ENCODE peak calls at places on chromosomes 13 and 19, in six cellular contexts. R is BE2C, A is left lung, K is transverse colon, H is heart left ventricle, D is left ventricle myocardium inferior. Q is an unnamed sample.

GRCh38 chr19:29858000-29858596 is 46.3 kb downstream of the CCNE1 start:
- DNase-seq in R (peak), A (no peak), K (peak), H (no peak), D (no peak), Q (no peak)

GRCh38 chr13:40189885-40190655 is 476.4 kb downstream of the FOXO1 start:
- DNase-seq in R (no peak), A (no peak), K (no peak), H (no peak), D (no peak), Q (no peak)

GRCh38 chr13:100365678-100366077 is 222.9 kb downstream of the GGACT start:
- DNase-seq in R (no peak), A (no peak), K (no peak), H (no peak), D (no peak), Q (no peak)

GRCh38 chr19:9709305-9709704 is 34.4 kb upstream of the ZNF562 start:
- DNase-seq in R (no peak), A (no peak), K (peak), H (no peak), D (no peak), Q (no peak)

GRCh38 chr19:40257096-40257517 is 28.0 kb downstream of the AKT2 start:
- DNase-seq in R (no peak), A (peak), K (no peak), H (no peak), D (peak), Q (no peak)

GRCh38 chr19:16266586-16266942 is 58.1 kb upstream of the KLF2 start:
- DNase-seq in R (no peak), A (no peak), K (no peak), H (no peak), D (no peak), Q (no peak)

GRCh38 chr19:53959176-53959757 is 3.5 kb upstream of the CACNG8 start:
- DNase-seq in R (no peak), A (no peak), K (no peak), H (no peak), D (no peak), Q (no peak)

GRCh38 chr13:78875792-78876580 is 217.0 kb upstream of the OBI1 start:
- DNase-seq in R (no peak), A (peak), K (no peak), H (no peak), D (no peak), Q (no peak)

GRCh38 chr13:44575741-44576395 is at the start of gene TSC22D1:
- DNase-seq in R (peak), A (peak), K (peak), H (peak), D (peak), Q (no peak)

DNA sequence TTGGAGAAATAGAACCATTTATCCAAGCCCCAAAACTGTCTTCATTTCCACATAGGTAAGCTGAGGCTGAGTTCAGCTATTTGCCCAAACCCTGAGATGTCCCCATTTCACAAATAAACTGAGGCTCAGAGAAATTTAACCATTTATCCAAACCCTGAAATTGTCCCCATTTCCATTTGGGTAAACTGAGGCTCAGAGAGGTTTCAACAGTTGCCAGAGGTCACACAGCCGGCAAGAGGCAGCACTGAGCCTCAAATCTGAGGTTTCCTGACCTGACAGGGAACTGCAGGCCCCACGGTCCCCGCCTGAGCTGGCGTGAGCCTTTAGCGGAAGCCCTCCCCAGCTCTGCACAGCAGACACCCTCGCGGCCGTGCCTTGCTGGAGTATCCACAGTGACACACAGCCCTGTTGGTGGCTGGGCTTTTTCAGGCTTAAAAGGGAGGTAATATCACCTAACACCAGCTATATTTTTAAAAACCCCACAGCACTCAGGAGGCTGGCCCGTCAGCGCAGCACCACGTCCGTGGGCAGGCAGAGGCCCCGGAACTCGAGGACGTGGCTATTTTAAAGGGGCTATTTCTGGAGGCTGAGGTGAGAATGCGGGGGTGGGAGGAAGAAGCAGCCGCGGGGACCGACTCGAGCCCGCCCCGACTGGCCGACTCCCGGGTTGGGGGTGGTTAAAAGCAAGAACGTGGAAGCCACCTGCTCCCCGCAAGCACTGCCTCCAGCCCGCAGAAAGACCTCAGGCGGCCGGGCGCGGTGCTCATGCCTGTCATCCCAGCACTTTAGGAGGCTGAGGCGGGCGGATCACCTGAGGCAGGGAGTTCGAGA is 18.5 kb downstream of the PTPRS start:
- DNase-seq in R (peak), A (peak), K (peak), H (peak), D (no peak), Q (no peak)
- H3K4me3 ChIP-seq in R (no peak), A (no peak), K (no peak), H (no peak), D (peak), Q (no peak)

DNA sequence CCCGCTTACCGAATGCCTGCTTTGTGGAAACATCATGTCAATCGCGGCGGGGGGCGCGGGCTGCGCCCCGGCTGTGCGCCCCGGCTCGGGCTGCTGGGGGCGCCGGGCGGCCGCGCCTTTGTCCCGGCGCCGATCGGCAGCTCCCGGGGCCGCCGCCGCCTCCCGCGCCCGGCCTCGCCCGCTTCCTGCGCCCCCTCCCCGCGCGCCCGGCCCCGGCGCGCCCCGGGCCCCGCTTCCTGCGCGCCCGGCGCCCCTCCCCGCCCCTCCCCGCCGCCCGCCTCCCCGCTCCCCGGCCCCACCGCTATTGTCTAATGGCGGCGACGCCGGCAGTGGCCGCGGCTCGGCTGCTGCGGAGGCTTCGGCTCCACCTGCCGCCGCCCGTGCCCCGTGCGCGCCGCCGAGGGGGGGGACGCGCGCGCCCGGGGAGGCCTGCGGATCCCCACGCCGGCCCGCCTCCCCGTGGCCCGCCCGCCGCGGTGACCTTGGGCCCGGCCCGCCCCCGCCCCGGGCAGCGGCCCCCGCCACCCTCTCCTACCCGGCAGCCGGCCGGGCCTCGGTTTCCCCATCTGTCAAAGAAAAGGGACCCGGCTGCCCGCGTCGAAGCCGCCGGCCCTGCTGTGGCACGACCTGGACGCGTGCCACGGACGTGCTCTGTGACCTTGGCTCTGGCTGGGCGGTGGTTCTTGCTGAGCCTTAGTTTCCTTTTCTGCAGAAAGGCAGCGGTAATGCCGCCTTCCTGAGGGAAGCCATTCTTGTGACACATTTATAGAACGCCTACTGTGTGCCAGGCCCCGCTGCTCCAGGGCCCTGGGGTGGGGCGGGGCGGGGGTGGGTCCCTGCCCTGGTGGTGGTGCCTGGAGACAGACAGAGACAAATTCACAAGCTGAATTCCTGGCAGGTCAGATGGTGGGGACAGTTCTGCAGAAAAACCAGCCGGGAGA is at the start of gene TLE5:
- DNase-seq in R (peak), A (peak), K (peak), H (peak), D (peak), Q (no peak)
- TF ChIP-seq CTCF in R (no peak), A (no peak), K (peak), H (no peak), D (peak), Q (no peak)

GRCh38 chr19:43575955-43576451 is 402 bp downstream of the PINLYP start:
- DNase-seq in R (no peak), A (no peak), K (no peak), H (no peak), D (no peak), Q (no peak)
- H3K4me3 ChIP-seq in R (peak), A (peak), K (peak), H (peak), D (peak), Q (peak)

GRCh38 chr19:48445256-48445605 is 552 bp upstream of the GRWD1 start:
- DNase-seq in R (peak), A (no peak), K (no peak), H (no peak), D (no peak), Q (peak)
- TF ChIP-seq CTCF in R (peak), A (peak), K (no peak), H (peak), D (peak), Q (peak)

GRCh38 chr19:48615145-48616040 is 517 bp upstream of the FAM83E start:
- DNase-seq in R (no peak), A (no peak), K (no peak), H (no peak), D (no peak), Q (no peak)
- H3K4me3 ChIP-seq in R (no peak), A (no peak), K (peak), H (no peak), D (no peak), Q (no peak)